ENCODE peak calls at places on chromosomes 6 and 20, in five cellular contexts. R is substantia nigra; U is stimulated activated CD4-positive, alpha-beta T cell treated with anti-CD3 and anti-CD28 coated beads, TNF-alpha, amount 100 ng/mL, for 24 hours; G is GM13977; Y is activated naive CD4-positive, alpha-beta T cell. Q is an unnamed sample.

GRCh38 chr6:138161434-138162103 is at the start of gene ARFGEF3:
- DNase-seq in U (peak), Y (peak), R (peak), G (peak), Q (peak)

GRCh38 chr6:163314791-163315404 is 99.6 kb upstream of the QKI start:
- DNase-seq in G (no peak), U (no peak), R (no peak), Y (no peak), Q (no peak)

GRCh38 chr6:163814494-163815364 is 400.2 kb downstream of the QKI start:
- DNase-seq in G (no peak), Y (no peak), R (no peak), U (no peak), Q (no peak)

GRCh38 chr20:58824843-58825242 is 25.9 kb downstream of the GNAS-AS1 start:
- DNase-seq in R (no peak), U (no peak), Y (no peak), G (no peak), Q (no peak)

GRCh38 chr20:32535316-32535952 is 49.7 kb downstream of the NOL4L start:
- DNase-seq in Y (no peak), U (no peak), R (no peak), G (no peak), Q (peak)

GRCh38 chr6:16857969-16858592 is 96.8 kb upstream of the ATXN1 start:
- DNase-seq in Y (no peak), R (no peak), U (no peak), G (no peak), Q (no peak)

GRCh38 chr6:52577022-52577777 is at the start of gene TRAM2:
- DNase-seq in R (peak), U (peak), Y (peak), G (peak), Q (peak)

GRCh38 chr20:8132632-8133587 is 844 bp downstream of the PLCB1 start:
- DNase-seq in R (peak), Y (no peak), U (no peak), G (no peak), Q (no peak)

GRCh38 chr6:96899019-96899418 is 1.3 kb upstream of the NDUFAF4 start:
- DNase-seq in Y (no peak), G (peak), U (no peak), R (no peak), Q (peak)

GRCh38 chr6:43226192-43226851 is 3.0 kb downstream of the DNPH1 start:
- DNase-seq in U (no peak), G (no peak), Y (no peak), R (no peak), Q (no peak)

GRCh38 chr6:25314776-25315175 is 35.6 kb downstream of the CARMIL1 start:
- DNase-seq in U (no peak), R (no peak), G (no peak), Y (no peak), Q (no peak)